ENCODE peak calls at places on chromosomes 16 and 17, in ten cellular contexts. P is aorta; T is stimulated activated CD4-positive, alpha-beta T cell treated with anti-CD3 and anti-CD28 coated beads, TNF-alpha, amount 100 ng/mL, for 24 hours; E is MM.1S; W is skeletal muscle cell; N is non-pigmented ciliary epithelial cell; H is colonic mucosa; I is activated gamma-delta T cell; R is HFFc6; M is SW 1271. X is an unnamed sample.

GRCh38 chr16:82197540-82198240 is 27.7 kb upstream of the MPHOSPH6 start:
- DNase-seq in R (no peak), N (no peak), I (no peak), M (no peak), T (no peak), W (no peak), E (no peak), H (no peak), P (no peak), X (no peak)

GRCh38 chr17:51913491-51913890 is 245.0 kb downstream of the CA10 start:
- DNase-seq in R (no peak), P (no peak), N (no peak), H (no peak), T (no peak), I (no peak), E (no peak), W (no peak), M (no peak), X (no peak)

GRCh38 chr16:10530685-10531084 is 49.7 kb downstream of the EMP2 start:
- DNase-seq in I (no peak), T (no peak), P (peak), R (no peak), E (no peak), W (no peak), M (no peak), N (no peak), H (no peak), X (no peak)

GRCh38 chr16:27779719-27780161 is 229.8 kb downstream of the KATNIP start:
- DNase-seq in P (peak), N (no peak), H (no peak), W (no peak), M (no peak), I (no peak), E (no peak), T (no peak), R (peak), X (peak)

GRCh38 chr17:4645642-4646041 is 4.2 kb upstream of the ALOX15 start:
- DNase-seq in T (no peak), M (no peak), P (no peak), I (no peak), E (no peak), N (no peak), W (no peak), H (no peak), R (no peak), X (no peak)

GRCh38 chr16:67648088-67648763 is 3.3 kb downstream of the CARMIL2 start:
- DNase-seq in P (peak), M (no peak), E (no peak), R (no peak), W (no peak), H (no peak), I (no peak), N (no peak), T (no peak), X (peak)

GRCh38 chr16:73082608-73083007 is 34.7 kb upstream of the ZFHX3 start:
- DNase-seq in R (peak), I (no peak), N (peak), P (peak), E (no peak), M (peak), H (no peak), W (peak), T (no peak), X (no peak)

GRCh38 chr16:87507351-87508069 is 14.7 kb upstream of the ZCCHC14 start:
- DNase-seq in I (no peak), P (no peak), R (no peak), M (no peak), W (no peak), H (no peak), E (no peak), N (no peak), T (no peak), X (no peak)

GRCh38 chr16:54277845-54278703 is 8.5 kb downstream of the IRX3 start:
- DNase-seq in W (no peak), R (no peak), I (no peak), M (no peak), T (no peak), E (no peak), N (no peak), H (no peak), P (no peak), X (no peak)

GRCh38 chr17:43546317-43547188 is at the start of gene ETV4:
- DNase-seq in I (peak), M (peak), R (peak), H (peak), N (peak), P (peak), T (peak), E (peak), W (peak), X (peak)

GRCh38 chr17:69326302-69327059 is 452 bp downstream of the ABCA5 start:
- DNase-seq in R (no peak), M (no peak), E (peak), W (no peak), P (no peak), H (no peak), I (no peak), N (no peak), T (no peak), X (no peak)

GRCh38 chr17:63986842-63987615 is 11.1 kb upstream of the PRR29 start:
- DNase-seq in N (no peak), R (no peak), M (no peak), E (no peak), T (no peak), W (no peak), I (no peak), P (no peak), H (no peak), X (no peak)

GRCh38 chr17:80636356-80637285 is 92.0 kb downstream of the RPTOR start:
- DNase-seq in R (no peak), W (no peak), T (no peak), P (no peak), E (no peak), I (no peak), N (no peak), M (no peak), H (no peak), X (no peak)

GRCh38 chr17:1431631-1432104 is 24.4 kb downstream of the CRK start:
- DNase-seq in E (no peak), R (no peak), T (no peak), P (no peak), I (no peak), M (no peak), N (no peak), H (no peak), W (no peak), X (no peak)

GRCh38 chr17:30586818-30587595 is 109.8 kb downstream of the GOSR1 start:
- DNase-seq in P (no peak), N (peak), M (peak), T (no peak), W (no peak), E (no peak), R (peak), I (no peak), H (no peak), X (no peak)

GRCh38 chr16:10609410-10609774 is 29.0 kb upstream of the EMP2 start:
- DNase-seq in M (peak), T (no peak), P (no peak), R (peak), I (no peak), H (no peak), E (no peak), W (peak), N (peak), X (no peak)

GRCh38 chr17:4110152-4110551 is 32.7 kb downstream of the ZZEF1 start:
- DNase-seq in M (no peak), T (no peak), P (no peak), W (peak), N (peak), I (no peak), R (peak), H (no peak), E (no peak), X (no peak)

GRCh38 chr16:82344157-82344556 is 174.1 kb upstream of the MPHOSPH6 start:
- DNase-seq in N (no peak), P (no peak), W (no peak), R (no peak), H (no peak), I (no peak), T (no peak), E (no peak), M (no peak), X (peak)